ENCODE peak calls at places on chromosomes 6 and 20, in six cellular contexts. One of them, this sample, is unnamed.

GRCh38 chr20:13458860-13459451 is 179.8 kb downstream of the TASP1 start:
- DNase-seq in activated CD4-positive, CD25-positive, alpha-beta regulatory T cell: no peak
- DNase-seq in EH: peak; percentile 52
- DNase-seq in GM06990: peak; percentile 11
- DNase-seq in AG04450: no peak
- DNase-seq in NCI-H82: peak; percentile 66
- DNase-seq in this sample: no peak

GRCh38 chr6:114323784-114324183 is 19.0 kb downstream of the HS3ST5 start:
- DNase-seq in activated CD4-positive, CD25-positive, alpha-beta regulatory T cell: no peak
- DNase-seq in EH: no peak
- DNase-seq in GM06990: no peak
- DNase-seq in AG04450: no peak
- DNase-seq in NCI-H82: no peak
- DNase-seq in this sample: no peak

GRCh38 chr6:15522427-15522826 is 140.4 kb downstream of the DTNBP1 start:
- DNase-seq in activated CD4-positive, CD25-positive, alpha-beta regulatory T cell: no peak
- DNase-seq in EH: no peak
- DNase-seq in GM06990: no peak
- DNase-seq in AG04450: no peak
- DNase-seq in NCI-H82: no peak
- DNase-seq in this sample: no peak

GRCh38 chr6:70547905-70548304 is 18.8 kb upstream of the SDHAF4 start:
- DNase-seq in activated CD4-positive, CD25-positive, alpha-beta regulatory T cell: no peak
- DNase-seq in EH: peak; percentile 9
- DNase-seq in GM06990: no peak
- DNase-seq in AG04450: no peak
- DNase-seq in NCI-H82: no peak
- DNase-seq in this sample: no peak

GRCh38 chr6:110039996-110040383 is 61.9 kb downstream of the GPR6 start:
- DNase-seq in activated CD4-positive, CD25-positive, alpha-beta regulatory T cell: peak; percentile 8
- DNase-seq in EH: peak; percentile 49
- DNase-seq in GM06990: peak; percentile 70
- DNase-seq in AG04450: no peak
- DNase-seq in NCI-H82: peak; percentile 73
- DNase-seq in this sample: no peak

GRCh38 chr20:43448748-43449535 is 8.8 kb upstream of the SRSF6 start:
- DNase-seq in activated CD4-positive, CD25-positive, alpha-beta regulatory T cell: peak; percentile 6
- DNase-seq in EH: peak; percentile 48
- DNase-seq in GM06990: no peak
- DNase-seq in AG04450: no peak
- DNase-seq in NCI-H82: peak; percentile 80
- DNase-seq in this sample: peak; percentile 13

GRCh38 chr6:57267586-57268293 is 45.6 kb upstream of the RAB23 start:
- DNase-seq in activated CD4-positive, CD25-positive, alpha-beta regulatory T cell: peak; percentile 4
- DNase-seq in EH: peak; percentile 99
- DNase-seq in GM06990: peak; percentile 7
- DNase-seq in AG04450: peak; percentile 96
- DNase-seq in NCI-H82: peak; percentile 72
- DNase-seq in this sample: peak; percentile 8

GRCh38 chr6:90066715-90067114 is 172.4 kb downstream of the GJA10 start:
- DNase-seq in activated CD4-positive, CD25-positive, alpha-beta regulatory T cell: no peak
- DNase-seq in EH: no peak
- DNase-seq in GM06990: no peak
- DNase-seq in AG04450: no peak
- DNase-seq in NCI-H82: no peak
- DNase-seq in this sample: no peak

GRCh38 chr6:125301435-125302391 is at the start of gene HDDC2:
- DNase-seq in activated CD4-positive, CD25-positive, alpha-beta regulatory T cell: peak; percentile 16
- DNase-seq in EH: peak; percentile 83
- DNase-seq in GM06990: peak; percentile 82
- DNase-seq in AG04450: no peak
- DNase-seq in NCI-H82: peak; percentile 83
- DNase-seq in this sample: no peak

GRCh38 chr20:16904751-16905150 is 156.6 kb downstream of the OTOR start:
- DNase-seq in activated CD4-positive, CD25-positive, alpha-beta regulatory T cell: no peak
- DNase-seq in EH: no peak
- DNase-seq in GM06990: no peak
- DNase-seq in AG04450: no peak
- DNase-seq in NCI-H82: no peak
- DNase-seq in this sample: no peak

GRCh38 chr20:4898282-4898681 is 103.0 kb downstream of the SLC23A2 start:
- DNase-seq in activated CD4-positive, CD25-positive, alpha-beta regulatory T cell: no peak
- DNase-seq in EH: peak; percentile 67
- DNase-seq in GM06990: no peak
- DNase-seq in AG04450: peak; percentile 43
- DNase-seq in NCI-H82: no peak
- DNase-seq in this sample: no peak

GRCh38 chr20:32569380-32570305 is 15.5 kb downstream of the NOL4L start:
- DNase-seq in activated CD4-positive, CD25-positive, alpha-beta regulatory T cell: no peak
- DNase-seq in EH: no peak
- DNase-seq in GM06990: no peak
- DNase-seq in AG04450: no peak
- DNase-seq in NCI-H82: no peak
- DNase-seq in this sample: no peak

GRCh38 chr6:16639689-16640480 is 121.4 kb downstream of the ATXN1 start:
- DNase-seq in activated CD4-positive, CD25-positive, alpha-beta regulatory T cell: no peak
- DNase-seq in EH: peak; percentile 93
- DNase-seq in GM06990: peak; percentile 34
- DNase-seq in AG04450: peak; percentile 50
- DNase-seq in NCI-H82: no peak
- DNase-seq in this sample: no peak

GRCh38 chr6:18241208-18241836 is 23.0 kb downstream of the DEK start:
- DNase-seq in activated CD4-positive, CD25-positive, alpha-beta regulatory T cell: no peak
- DNase-seq in EH: no peak
- DNase-seq in GM06990: no peak
- DNase-seq in AG04450: no peak
- DNase-seq in NCI-H82: no peak
- DNase-seq in this sample: no peak

GRCh38 chr6:105651969-105652368 is 249.1 kb upstream of the PREP start:
- DNase-seq in activated CD4-positive, CD25-positive, alpha-beta regulatory T cell: no peak
- DNase-seq in EH: no peak
- DNase-seq in GM06990: no peak
- DNase-seq in AG04450: no peak
- DNase-seq in NCI-H82: no peak
- DNase-seq in this sample: no peak

GRCh38 chr6:119880840-119881239 is 531.3 kb upstream of the MAN1A1 start:
- DNase-seq in activated CD4-positive, CD25-positive, alpha-beta regulatory T cell: no peak
- DNase-seq in EH: no peak
- DNase-seq in GM06990: no peak
- DNase-seq in AG04450: no peak
- DNase-seq in NCI-H82: no peak
- DNase-seq in this sample: no peak

GRCh38 chr6:27662770-27663169 is 189.9 kb upstream of the ZNF184 start:
- DNase-seq in activated CD4-positive, CD25-positive, alpha-beta regulatory T cell: no peak
- DNase-seq in EH: no peak
- DNase-seq in GM06990: no peak
- DNase-seq in AG04450: no peak
- DNase-seq in NCI-H82: peak; percentile 45
- DNase-seq in this sample: no peak

GRCh38 chr20:3842332-3842930 is 4.2 kb upstream of the MAVS start:
- DNase-seq in activated CD4-positive, CD25-positive, alpha-beta regulatory T cell: no peak
- DNase-seq in EH: no peak
- DNase-seq in GM06990: no peak
- DNase-seq in AG04450: no peak
- DNase-seq in NCI-H82: no peak
- DNase-seq in this sample: no peak

GRCh38 chr20:61644387-61645076 is 392.5 kb downstream of the CDH4 start:
- DNase-seq in activated CD4-positive, CD25-positive, alpha-beta regulatory T cell: no peak
- DNase-seq in EH: no peak
- DNase-seq in GM06990: no peak
- DNase-seq in AG04450: no peak
- DNase-seq in NCI-H82: no peak
- DNase-seq in this sample: no peak

GRCh38 chr6:31806470-31807272 is at the start of gene LSM2:
- DNase-seq in activated CD4-positive, CD25-positive, alpha-beta regulatory T cell: peak; percentile 92
- DNase-seq in EH: peak; percentile 98
- DNase-seq in GM06990: peak; percentile 96
- DNase-seq in AG04450: peak; percentile 93
- DNase-seq in NCI-H82: peak; percentile 100
- DNase-seq in this sample: peak; percentile 74

GRCh38 chr6:75546401-75546800 is 52.8 kb upstream of the FILIP1 start:
- DNase-seq in activated CD4-positive, CD25-positive, alpha-beta regulatory T cell: no peak
- DNase-seq in EH: peak; percentile 26
- DNase-seq in GM06990: no peak
- DNase-seq in AG04450: no peak
- DNase-seq in NCI-H82: peak; percentile 2
- DNase-seq in this sample: no peak

GRCh38 chr6:26009817-26010216 is 47.2 kb downstream of the TRIM38 start:
- DNase-seq in activated CD4-positive, CD25-positive, alpha-beta regulatory T cell: no peak
- DNase-seq in EH: no peak
- DNase-seq in GM06990: no peak
- DNase-seq in AG04450: no peak
- DNase-seq in NCI-H82: no peak
- DNase-seq in this sample: no peak

GRCh38 chr6:13419422-13419821 is 68.0 kb downstream of the GFOD1 start:
- DNase-seq in activated CD4-positive, CD25-positive, alpha-beta regulatory T cell: no peak
- DNase-seq in EH: no peak
- DNase-seq in GM06990: no peak
- DNase-seq in AG04450: no peak
- DNase-seq in NCI-H82: no peak
- DNase-seq in this sample: no peak

GRCh38 chr6:90547079-90547478 is 39.8 kb downstream of the MAP3K7 start:
- DNase-seq in activated CD4-positive, CD25-positive, alpha-beta regulatory T cell: no peak
- DNase-seq in EH: no peak
- DNase-seq in GM06990: no peak
- DNase-seq in AG04450: no peak
- DNase-seq in NCI-H82: no peak
- DNase-seq in this sample: no peak

GRCh38 chr20:9040874-9041524 is 27.9 kb upstream of the PLCB4 start:
- DNase-seq in activated CD4-positive, CD25-positive, alpha-beta regulatory T cell: no peak
- DNase-seq in EH: peak; percentile 82
- DNase-seq in GM06990: no peak
- DNase-seq in AG04450: no peak
- DNase-seq in NCI-H82: no peak
- DNase-seq in this sample: no peak

GRCh38 chr20:53899351-53900167 is 170.8 kb downstream of the BCAS1 start:
- DNase-seq in activated CD4-positive, CD25-positive, alpha-beta regulatory T cell: peak; percentile 29
- DNase-seq in EH: peak; percentile 83
- DNase-seq in GM06990: peak; percentile 80
- DNase-seq in AG04450: no peak
- DNase-seq in NCI-H82: peak; percentile 93
- DNase-seq in this sample: peak; percentile 95

GRCh38 chr6:107987805-107988204 is 29.8 kb upstream of the SEC63 start:
- DNase-seq in activated CD4-positive, CD25-positive, alpha-beta regulatory T cell: no peak
- DNase-seq in EH: no peak
- DNase-seq in GM06990: no peak
- DNase-seq in AG04450: no peak
- DNase-seq in NCI-H82: no peak
- DNase-seq in this sample: no peak

GRCh38 chr20:13533946-13534345 is 104.8 kb downstream of the TASP1 start:
- DNase-seq in activated CD4-positive, CD25-positive, alpha-beta regulatory T cell: no peak
- DNase-seq in EH: peak; percentile 27
- DNase-seq in GM06990: no peak
- DNase-seq in AG04450: no peak
- DNase-seq in NCI-H82: no peak
- DNase-seq in this sample: no peak

GRCh38 chr6:140661691-140662090 is 1287.2 kb upstream of the CITED2 start:
- DNase-seq in activated CD4-positive, CD25-positive, alpha-beta regulatory T cell: no peak
- DNase-seq in EH: peak; percentile 64
- DNase-seq in GM06990: no peak
- DNase-seq in AG04450: no peak
- DNase-seq in NCI-H82: no peak
- DNase-seq in this sample: no peak

GRCh38 chr6:56909115-56909907 is 45.6 kb upstream of the BEND6 start:
- DNase-seq in activated CD4-positive, CD25-positive, alpha-beta regulatory T cell: no peak
- DNase-seq in EH: peak; percentile 53
- DNase-seq in GM06990: no peak
- DNase-seq in AG04450: no peak
- DNase-seq in NCI-H82: no peak
- DNase-seq in this sample: no peak

GRCh38 chr6:89311853-89312531 is 3.1 kb downstream of the GABRR2 start:
- DNase-seq in activated CD4-positive, CD25-positive, alpha-beta regulatory T cell: no peak
- DNase-seq in EH: peak; percentile 82
- DNase-seq in GM06990: no peak
- DNase-seq in AG04450: no peak
- DNase-seq in NCI-H82: peak; percentile 47
- DNase-seq in this sample: no peak

GRCh38 chr6:37319156-37319555 is 34.6 kb upstream of the RNF8 start:
- DNase-seq in activated CD4-positive, CD25-positive, alpha-beta regulatory T cell: no peak
- DNase-seq in EH: peak; percentile 28
- DNase-seq in GM06990: no peak
- DNase-seq in AG04450: no peak
- DNase-seq in NCI-H82: peak; percentile 74
- DNase-seq in this sample: no peak

GRCh38 chr6:125213936-125214335 is 60.4 kb downstream of the TPD52L1 start:
- DNase-seq in activated CD4-positive, CD25-positive, alpha-beta regulatory T cell: no peak
- DNase-seq in EH: no peak
- DNase-seq in GM06990: no peak
- DNase-seq in AG04450: no peak
- DNase-seq in NCI-H82: no peak
- DNase-seq in this sample: no peak

GRCh38 chr6:12010635-12011275 is 1.4 kb upstream of the HIVEP1 start:
- DNase-seq in activated CD4-positive, CD25-positive, alpha-beta regulatory T cell: no peak
- DNase-seq in EH: no peak
- DNase-seq in GM06990: peak; percentile 81
- DNase-seq in AG04450: no peak
- DNase-seq in NCI-H82: peak; percentile 87
- DNase-seq in this sample: no peak

This sample was measured in GM12878.